ENCODE peak calls at places on chromosome 2, in five cellular contexts. K, V, M, H and D are unnamed samples.
A peak's percentile ranks its signal among the peaks of the same experiment; 100 is the strongest.

GRCh38 chr2:45869165-45869501 is 217.7 kb downstream of the PRKCE start:
- DNase-seq in K (peak; percentile 49), V (no peak), M (no peak), H (no peak), D (no peak)

GRCh38 chr2:54859997-54860701 is 136.7 kb downstream of the EML6 start:
- DNase-seq in K (peak; percentile 95), V (no peak), M (no peak), H (no peak), D (no peak)

GRCh38 chr2:137689549-137689948 is 274.7 kb upstream of the HNMT start:
- DNase-seq in K (peak; percentile 1), V (no peak), M (no peak), H (no peak), D (no peak)

GRCh38 chr2:12399244-12399643 is 317.5 kb upstream of the TRIB2 start:
- DNase-seq in K (no peak), V (no peak), M (no peak), H (no peak), D (no peak)

GRCh38 chr2:240629968-240630770 is 4.9 kb downstream of the GPR35 start:
- DNase-seq in K (no peak), V (no peak), M (no peak), H (no peak), D (no peak)

GRCh38 chr2:46135230-46135555 is 162.0 kb upstream of the EPAS1 start:
- DNase-seq in K (no peak), V (no peak), M (no peak), H (no peak), D (no peak)

GRCh38 chr2:69720404-69720803 is 21.5 kb upstream of the ANXA4 start:
- DNase-seq in K (peak; percentile 12), V (no peak), M (no peak), H (no peak), D (no peak)

GRCh38 chr2:240468300-240469238 is 33.1 kb downstream of the GPC1 start:
- DNase-seq in K (no peak), V (no peak), M (no peak), H (no peak), D (peak; percentile 51)

GRCh38 chr2:108604196-108604595 is 69.9 kb downstream of the LIMS1 start:
- DNase-seq in K (peak; percentile 31), V (no peak), M (no peak), H (no peak), D (no peak)

GRCh38 chr2:226184940-226185575 is 614.6 kb downstream of the IRS1 start:
- DNase-seq in K (peak; percentile 82), V (no peak), M (no peak), H (peak; percentile 14), D (no peak)